ENCODE peak calls at places on chromosome 19, in nine cellular contexts. L is substantia nigra; W is CD4-positive, alpha-beta memory T cell; E is putamen; S is heart right ventricle; X is mucosa of gallbladder; Q is NCI-H226; G is HFF-Myc; D is kidney epithelial cell. R is an unnamed sample.
A peak's percentile ranks its signal among the peaks of the same experiment; 100 is the strongest.

GRCh38 chr19:55086730-55087541 is 11.3 kb downstream of the EPS8L1 start:
- DNase-seq in D (peak; percentile 80), E (peak; percentile 72), W (no peak), X (peak; percentile 75), L (peak; percentile 60), Q (no peak), G (peak; percentile 70), S (peak; percentile 96), R (peak; percentile 82)

GRCh38 chr19:15296841-15297415 is 35.4 kb downstream of the BRD4 start:
- DNase-seq in G (no peak), L (no peak), D (no peak), X (no peak), Q (no peak), E (no peak), W (peak; percentile 18), S (no peak), R (no peak)

GRCh38 chr19:17944301-17944700 is 11.5 kb downstream of the CCDC124 start:
- DNase-seq in D (no peak), W (no peak), X (no peak), E (peak; percentile 53), Q (peak; percentile 86), G (peak; percentile 73), L (no peak), S (no peak), R (no peak)

GRCh38 chr19:58279042-58279924 is 528 bp downstream of the ZNF8 start:
- DNase-seq in X (peak; percentile 59), L (peak; percentile 80), S (peak; percentile 82), E (peak; percentile 52), Q (peak; percentile 65), G (peak; percentile 16), W (peak; percentile 14), D (no peak), R (peak; percentile 58)

GRCh38 chr19:51137812-51138425 is 4.2 kb upstream of the SIGLEC7 start:
- DNase-seq in L (no peak), E (no peak), W (no peak), D (no peak), Q (no peak), X (no peak), G (no peak), S (no peak), R (no peak)

GRCh38 chr19:33437351-33438015 is 64.0 kb downstream of the CEBPG start:
- DNase-seq in S (no peak), E (no peak), W (no peak), L (no peak), X (no peak), Q (no peak), G (no peak), D (no peak), R (no peak)

GRCh38 chr19:5993516-5994406 is 15.8 kb upstream of the RANBP3 start:
- DNase-seq in Q (no peak), G (no peak), D (no peak), W (no peak), E (no peak), X (no peak), S (peak; percentile 75), L (no peak), R (no peak)

GRCh38 chr19:39304185-39304513 is 7.9 kb downstream of the IFNL1 start:
- DNase-seq in S (no peak), D (no peak), E (no peak), Q (no peak), L (no peak), G (no peak), W (no peak), X (no peak), R (no peak)

GRCh38 chr19:55285225-55285890 is 1.6 kb downstream of the BRSK1 start:
- DNase-seq in X (no peak), S (no peak), Q (no peak), G (no peak), D (no peak), L (peak; percentile 24), E (no peak), W (no peak), R (no peak)

GRCh38 chr19:16447015-16447384 is 24.8 kb downstream of the EPS15L1 start:
- DNase-seq in X (peak; percentile 75), L (peak; percentile 47), S (peak; percentile 70), E (no peak), G (no peak), D (peak; percentile 73), W (no peak), Q (peak; percentile 95), R (no peak)

GRCh38 chr19:14096272-14096992 is 5.9 kb upstream of the SAMD1 start:
- DNase-seq in X (no peak), W (no peak), Q (no peak), S (no peak), G (no peak), L (no peak), E (no peak), D (no peak), R (no peak)

GRCh38 chr19:10086904-10087256 is 763 bp downstream of the SHFL start:
- DNase-seq in E (no peak), Q (no peak), W (no peak), S (no peak), L (no peak), X (no peak), G (no peak), D (no peak), R (no peak)

GRCh38 chr19:3114018-3114726 is 20.0 kb downstream of the GNA11 start:
- DNase-seq in E (no peak), L (no peak), G (no peak), S (peak; percentile 18), Q (no peak), D (no peak), X (no peak), W (no peak), R (no peak)

GRCh38 chr19:35138305-35138799 is 272 bp upstream of the FXYD1 start:
- DNase-seq in Q (no peak), G (no peak), D (no peak), E (no peak), X (no peak), L (peak; percentile 47), S (peak; percentile 76), W (no peak), R (no peak)

GRCh38 chr19:11013771-11014170 is 52.9 kb downstream of the SMARCA4 start:
- DNase-seq in X (no peak), S (no peak), G (no peak), E (no peak), D (no peak), L (no peak), W (no peak), Q (no peak), R (no peak)

GRCh38 chr19:3159565-3159964 is 19.0 kb upstream of the S1PR4 start:
- DNase-seq in Q (no peak), E (no peak), G (no peak), X (no peak), S (no peak), L (no peak), D (no peak), W (no peak), R (no peak)

GRCh38 chr19:10290876-10291553 is 1.3 kb downstream of the ICAM5 start:
- DNase-seq in G (no peak), X (no peak), L (no peak), Q (peak; percentile 57), E (peak; percentile 47), W (no peak), S (peak; percentile 64), D (no peak), R (no peak)

GRCh38 chr19:53624776-53625540 is 6.8 kb upstream of the DPRX start:
- DNase-seq in S (no peak), G (no peak), L (no peak), D (no peak), X (no peak), W (no peak), E (no peak), Q (no peak), R (no peak)

GRCh38 chr19:49983645-49984229 is 22.8 kb upstream of the SIGLEC11 start:
- DNase-seq in D (no peak), G (no peak), L (peak; percentile 20), Q (peak; percentile 15), W (peak; percentile 74), E (no peak), X (peak; percentile 62), S (peak; percentile 41), R (peak; percentile 28)

GRCh38 chr19:11453468-11454341 is 18.3 kb downstream of the PRKCSH start:
- DNase-seq in X (no peak), S (no peak), L (no peak), W (no peak), E (no peak), Q (no peak), G (no peak), D (no peak), R (no peak)

GRCh38 chr19:5178841-5179625 is 161.6 kb downstream of the PTPRS start:
- DNase-seq in G (no peak), W (no peak), L (no peak), Q (no peak), S (no peak), E (no peak), D (no peak), X (no peak), R (no peak)

GRCh38 chr19:32343550-32344262 is 1.7 kb upstream of the ZNF507 start:
- DNase-seq in S (no peak), G (no peak), X (no peak), E (no peak), W (no peak), Q (peak; percentile 24), D (no peak), L (no peak), R (no peak)

GRCh38 chr19:52369463-52370340 is at the start of gene ZNF880:
- DNase-seq in Q (peak; percentile 75), D (peak; percentile 55), G (peak; percentile 46), S (peak; percentile 95), W (peak; percentile 86), X (peak; percentile 95), L (peak; percentile 92), E (peak; percentile 93), R (no peak)

GRCh38 chr19:7720351-7720750 is 11.6 kb downstream of the CLEC4G start:
- DNase-seq in X (no peak), W (no peak), S (no peak), E (no peak), L (no peak), G (no peak), Q (no peak), D (no peak), R (no peak)

GRCh38 chr19:5038631-5039271 is 69.8 kb downstream of the KDM4B start:
- DNase-seq in D (no peak), S (no peak), L (peak; percentile 4), W (no peak), G (no peak), X (no peak), Q (no peak), E (no peak), R (no peak)

GRCh38 chr19:49512970-49513745 is 697 bp downstream of the FCGRT start:
- DNase-seq in X (no peak), W (no peak), G (no peak), E (no peak), L (peak; percentile 15), Q (no peak), S (peak; percentile 70), D (no peak), R (peak; percentile 49)

GRCh38 chr19:33194884-33195710 is 967 bp downstream of the LRP3 start:
- DNase-seq in E (no peak), D (no peak), X (no peak), S (no peak), Q (no peak), L (peak; percentile 20), G (no peak), W (no peak), R (no peak)

GRCh38 chr19:29323046-29323971 is 110.4 kb upstream of the UQCRFS1 start:
- DNase-seq in Q (no peak), G (no peak), W (no peak), D (no peak), X (peak; percentile 3), E (no peak), S (no peak), L (no peak), R (no peak)

GRCh38 chr19:50485284-50485955 is 8.8 kb upstream of the GARIN5A start:
- DNase-seq in E (no peak), L (no peak), D (no peak), Q (no peak), G (no peak), W (no peak), S (no peak), X (no peak), R (no peak)

GRCh38 chr19:16569609-16570320 is 2.5 kb downstream of the SLC35E1 start:
- DNase-seq in E (no peak), S (no peak), W (no peak), X (no peak), G (no peak), D (no peak), Q (peak; percentile 60), L (no peak), R (no peak)

GRCh38 chr19:30596268-30596667 is 224.1 kb downstream of the ZNF536 start:
- DNase-seq in W (no peak), E (no peak), G (no peak), X (no peak), D (no peak), S (no peak), L (no peak), Q (no peak), R (no peak)

R was measured in progenitor cell of endocrine pancreas.